ENCODE peak calls at places on chromosomes 11 and 22, in six cellular contexts. B, I, S, C, E and U are unnamed samples.
A peak's percentile ranks its signal among the peaks of the same experiment; 100 is the strongest.

GRCh38 chr11:69208190-69209037 is 52.7 kb downstream of the SMIM38 start:
- DNase-seq in B (no peak), I (no peak), S (no peak), C (peak; percentile 65), E (no peak), U (no peak)

GRCh38 chr11:107457205-107457557 is 444 bp downstream of the CWF19L2 start:
- DNase-seq in B (no peak), I (no peak), S (peak; percentile 54), C (no peak), E (peak; percentile 4), U (no peak)

GRCh38 chr11:120858740-120859139 is 165.2 kb upstream of the TBCEL start:
- DNase-seq in B (no peak), I (no peak), S (no peak), C (no peak), E (peak; percentile 25), U (no peak)

GRCh38 chr11:61281581-61282250 is 13.4 kb downstream of the VWCE start:
- DNase-seq in B (peak; percentile 64), I (peak; percentile 74), S (peak; percentile 89), C (no peak), E (peak; percentile 57), U (peak; percentile 86)

GRCh38 chr11:108199446-108200321 is 22.8 kb downstream of the NPAT start:
- DNase-seq in B (no peak), I (no peak), S (no peak), C (no peak), E (peak; percentile 76), U (no peak)

GRCh38 chr22:35818897-35819296 is 101.2 kb downstream of the APOL5 start:
- DNase-seq in B (no peak), I (no peak), S (no peak), C (no peak), E (no peak), U (no peak)

GRCh38 chr22:39917776-39918493 is 17.1 kb downstream of the GRAP2 start:
- DNase-seq in B (no peak), I (no peak), S (no peak), C (no peak), E (peak; percentile 5), U (no peak)

GRCh38 chr11:76615950-76616349 is 54.6 kb downstream of the LRRC32 start:
- DNase-seq in B (no peak), I (peak; percentile 66), S (no peak), C (peak; percentile 89), E (peak; percentile 96), U (no peak)

GRCh38 chr11:65045728-65046127 is 4.7 kb downstream of the SAC3D1 start:
- DNase-seq in B (no peak), I (no peak), S (no peak), C (no peak), E (no peak), U (no peak)

GRCh38 chr11:40241524-40242037 is 1217.9 kb downstream of the LRRC4C start:
- DNase-seq in B (no peak), I (no peak), S (no peak), C (no peak), E (peak; percentile 8), U (no peak)

GRCh38 chr11:44192701-44193100 is 97.2 kb downstream of the EXT2 start:
- DNase-seq in B (no peak), I (no peak), S (no peak), C (no peak), E (no peak), U (no peak)

GRCh38 chr11:94751806-94752205 is 16.4 kb upstream of the AMOTL1 start:
- DNase-seq in B (no peak), I (no peak), S (no peak), C (no peak), E (no peak), U (no peak)

GRCh38 chr11:131819845-131820244 is 449.4 kb downstream of the NTM start:
- DNase-seq in B (no peak), I (no peak), S (no peak), C (no peak), E (no peak), U (no peak)

GRCh38 chr11:93585758-93586157 is 42.6 kb upstream of the SMCO4 start:
- DNase-seq in B (peak; percentile 60), I (no peak), S (peak; percentile 27), C (no peak), E (peak; percentile 46), U (no peak)

GRCh38 chr11:42058794-42059193 is 599.3 kb upstream of the LRRC4C start:
- DNase-seq in B (no peak), I (no peak), S (no peak), C (no peak), E (no peak), U (no peak)

GRCh38 chr22:27136596-27136995 is 479.2 kb downstream of the MIAT start:
- DNase-seq in B (no peak), I (no peak), S (no peak), C (no peak), E (no peak), U (no peak)

GRCh38 chr11:24239016-24239720 is 257.7 kb upstream of the LUZP2 start:
- DNase-seq in B (no peak), I (no peak), S (no peak), C (no peak), E (peak; percentile 37), U (no peak)

GRCh38 chr11:113448311-113448666 is 26.9 kb downstream of the DRD2 start:
- DNase-seq in B (no peak), I (no peak), S (no peak), C (no peak), E (no peak), U (no peak)

GRCh38 chr11:68911731-68912130 is 8.0 kb downstream of the IGHMBP2 start:
- DNase-seq in B (no peak), I (no peak), S (no peak), C (no peak), E (no peak), U (no peak)

GRCh38 chr11:134207538-134208239 is 16.1 kb downstream of the NCAPD3 start:
- DNase-seq in B (peak; percentile 58), I (peak; percentile 71), S (peak; percentile 43), C (no peak), E (peak; percentile 38), U (peak; percentile 76)

GRCh38 chr11:129853508-129854228 is 38.0 kb downstream of the TMEM45B start:
- DNase-seq in B (no peak), I (no peak), S (no peak), C (no peak), E (peak; percentile 58), U (no peak)

GRCh38 chr11:78841451-78842060 is 266.9 kb upstream of the NARS2 start:
- DNase-seq in B (no peak), I (no peak), S (no peak), C (no peak), E (peak; percentile 23), U (no peak)

GRCh38 chr11:72753341-72754148 is 1.3 kb upstream of the ARAP1 start:
- DNase-seq in B (peak; percentile 57), I (no peak), S (no peak), C (no peak), E (no peak), U (no peak)
- TF ChIP-seq CTCF in B (no peak), I (no peak), S (no peak), C (no peak), E (no peak), U (no peak)

GRCh38 chr11:72784662-72785061 is 9.2 kb downstream of the STARD10 start:
- DNase-seq in B (no peak), I (no peak), S (peak; percentile 0), C (no peak), E (no peak), U (no peak)

GRCh38 chr11:72789493-72790131 is 4.2 kb downstream of the STARD10 start:
- DNase-seq in B (peak; percentile 72), I (no peak), S (peak; percentile 0), C (no peak), E (peak; percentile 74), U (no peak)

GRCh38 chr11:72788250-72788649 is 5.6 kb downstream of the STARD10 start:
- DNase-seq in B (no peak), I (no peak), S (peak; percentile 1), C (no peak), E (no peak), U (no peak)

GRCh38 chr11:72786305-72787261 is 7.3 kb downstream of the STARD10 start:
- DNase-seq in B (no peak), I (no peak), S (peak; percentile 0), C (no peak), E (no peak), U (no peak)

GRCh38 chr11:72787262-72788104 is 6.4 kb downstream of the STARD10 start:
- DNase-seq in B (no peak), I (no peak), S (peak; percentile 70), C (no peak), E (no peak), U (no peak)
- TF ChIP-seq CTCF in B (no peak), I (no peak), S (peak; percentile 42), C (no peak), E (peak; percentile 14), U (peak; percentile 31)

GRCh38 chr11:16612801-16613400 is 125.5 kb upstream of the C11orf58 start:
- DNase-seq in B (peak; percentile 34), I (no peak), S (peak; percentile 53), C (no peak), E (no peak), U (no peak)

GRCh38 chr11:16610738-16611388 is 127.6 kb upstream of the C11orf58 start:
- DNase-seq in B (peak; percentile 41), I (no peak), S (peak; percentile 58), C (no peak), E (no peak), U (no peak)

GRCh38 chr11:16612234-16612571 is 126.2 kb upstream of the C11orf58 start:
- DNase-seq in B (no peak), I (no peak), S (no peak), C (no peak), E (no peak), U (no peak)

GRCh38 chr11:16610213-16610737 is 128.2 kb upstream of the C11orf58 start:
- DNase-seq in B (no peak), I (no peak), S (peak; percentile 15), C (no peak), E (no peak), U (no peak)

GRCh38 chr11:16611395-16612233 is 126.8 kb upstream of the C11orf58 start:
- DNase-seq in B (no peak), I (no peak), S (peak; percentile 65), C (no peak), E (no peak), U (peak; percentile 40)
- TF ChIP-seq CTCF in B (no peak), I (no peak), S (no peak), C (no peak), E (no peak), U (no peak)

DNA sequence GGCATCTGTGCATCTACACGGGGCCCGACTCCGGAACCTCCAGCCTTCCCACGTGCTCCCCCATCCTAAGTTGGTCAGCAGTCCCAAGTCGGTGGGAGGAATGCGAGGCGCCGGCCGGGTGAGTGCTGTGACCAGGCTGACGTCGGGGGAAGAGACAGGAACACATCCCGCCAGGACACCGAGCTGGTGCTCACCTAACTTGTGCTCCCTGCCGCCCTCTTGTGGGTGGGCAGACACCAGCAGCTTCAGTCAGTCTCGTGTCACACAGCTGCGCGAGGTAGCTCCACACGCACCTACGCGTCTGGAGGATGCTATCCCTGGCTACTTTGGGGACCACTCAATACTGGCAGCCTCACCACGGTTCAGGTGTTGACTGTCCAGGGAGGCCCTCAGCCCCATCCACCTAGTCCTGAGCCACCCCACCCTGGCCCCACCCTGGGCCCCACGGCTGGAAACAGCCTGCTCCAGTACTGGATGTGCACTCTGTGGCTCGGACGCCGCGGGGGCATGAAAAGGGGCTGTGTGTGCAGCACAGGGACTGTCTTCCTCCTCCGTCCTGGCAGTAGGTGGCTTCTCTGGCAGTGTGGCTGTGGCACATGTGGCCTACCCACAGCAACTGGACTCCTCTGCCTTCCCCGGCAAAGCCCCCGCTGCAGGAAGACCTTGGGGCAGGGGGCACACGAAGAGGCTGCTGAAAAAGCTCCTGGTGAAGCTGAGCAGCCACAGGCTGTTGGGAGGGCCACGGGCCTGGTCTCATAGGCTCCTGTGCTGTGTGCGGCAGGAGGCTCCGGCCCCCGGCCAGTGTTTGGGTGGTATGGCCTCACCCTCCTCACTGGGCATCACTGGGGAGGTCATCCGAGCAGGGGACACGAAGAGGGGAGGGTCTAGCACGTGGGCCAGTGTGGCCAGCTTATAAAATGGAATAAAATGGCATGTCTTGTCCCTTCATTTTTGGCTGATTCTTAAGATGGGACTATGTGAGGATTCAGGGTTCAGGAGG is 11.2 kb upstream of the BID start:
- DNase-seq in B (peak; percentile 91), I (no peak), S (peak; percentile 50), C (no peak), E (peak; percentile 23), U (peak; percentile 50)
- TF ChIP-seq CTCF in B (peak; percentile 67), I (peak; percentile 43), S (peak; percentile 49), C (no peak), E (peak; percentile 64), U (peak; percentile 40)